ENCODE peak calls at places on chromosomes 3 and 15, in nine cellular contexts. I is tibial artery; Q is cardiac muscle cell; B is CD8-positive, alpha-beta T cell; U is HepG2; M is mucosa of descending colon; O is astrocyte; P is ovary; L is left ventricle myocardium inferior. S is an unnamed sample. For H3K9me3, the result is how much of the 10 kb centered on the place peaks cover.

GRCh38 chr3:195580733-195581443 is 2.9 kb downstream of the APOD start:
- DNase-seq in B (no peak), U (no peak), L (no peak), P (peak), I (no peak), O (peak), Q (peak), M (no peak), S (no peak)

GRCh38 chr3:6739288-6739687 is 121.6 kb upstream of the GRM7 start:
- DNase-seq in P (no peak), B (no peak), O (no peak), L (no peak), M (no peak), I (no peak), U (no peak), Q (no peak), S (no peak)

GRCh38 chr15:49758856-49759255 is 138.0 kb downstream of the DTWD1 start:
- DNase-seq in Q (no peak), M (no peak), I (no peak), P (no peak), U (no peak), O (peak), B (no peak), L (no peak), S (no peak)

GRCh38 chr15:33941279-33942063 is 26.8 kb upstream of the CHRM5 start:
- DNase-seq in P (no peak), O (no peak), M (no peak), U (no peak), I (no peak), Q (no peak), B (no peak), L (no peak), S (no peak)

GRCh38 chr3:85081191-85081895 is 122.6 kb downstream of the CADM2 start:
- DNase-seq in B (no peak), L (no peak), Q (peak), O (peak), U (no peak), M (no peak), I (no peak), P (no peak), S (no peak)

GRCh38 chr15:44101944-44102343 is 93.1 kb downstream of the FRMD5 start:
- DNase-seq in O (peak), U (peak), L (no peak), I (no peak), Q (peak), P (no peak), B (no peak), M (no peak), S (no peak)

GRCh38 chr3:182364323-182364722 is 429.0 kb upstream of the ATP11B start:
- DNase-seq in L (no peak), P (no peak), Q (no peak), M (no peak), U (no peak), B (no peak), O (peak), I (no peak), S (no peak)

GRCh38 chr3:134485075-134485536 is 679 bp downstream of the ANAPC13 start:
- DNase-seq in B (no peak), P (peak), Q (no peak), O (no peak), U (peak), L (no peak), I (no peak), M (peak), S (peak)

GRCh38 chr15:69160976-69161877 is 792 bp downstream of the GLCE start:
- DNase-seq in I (peak), Q (peak), L (peak), B (no peak), P (peak), O (no peak), U (peak), M (peak), S (no peak)

GRCh38 chr15:64503197-64503596 is 42.8 kb downstream of the ZNF609 start:
- DNase-seq in O (peak), L (no peak), Q (peak), B (no peak), U (no peak), M (no peak), P (no peak), I (no peak), S (no peak)

GRCh38 chr15:66071621-66072295 is 181.8 kb downstream of the MEGF11 start:
- DNase-seq in O (peak), B (no peak), I (no peak), L (no peak), P (no peak), M (no peak), Q (no peak), U (no peak), S (no peak)

GRCh38 chr15:56978898-56979662 is 60.6 kb downstream of the TCF12 start:
- DNase-seq in B (no peak), U (no peak), L (no peak), O (peak), P (no peak), I (no peak), Q (no peak), M (no peak), S (no peak)

GRCh38 chr15:31489801-31490646 is 163.4 kb downstream of the KLF13 start:
- DNase-seq in U (peak), M (peak), O (peak), I (no peak), P (no peak), L (no peak), B (no peak), Q (peak), S (peak)

GRCh38 chr15:60358935-60359672 is 38.7 kb downstream of the ANXA2 start:
- DNase-seq in O (peak), Q (peak), M (no peak), L (no peak), B (no peak), I (no peak), U (no peak), P (no peak), S (no peak)

GRCh38 chr3:110736332-110736731 is 335.3 kb upstream of the NECTIN3 start:
- DNase-seq in O (no peak), M (no peak), U (no peak), P (no peak), I (no peak), L (no peak), Q (no peak), B (no peak), S (no peak)

GRCh38 chr3:112773-113172 is 83.8 kb upstream of the CHL1 start:
- DNase-seq in U (no peak), B (no peak), M (no peak), I (no peak), L (no peak), Q (no peak), O (no peak), P (no peak), S (no peak)

GRCh38 chr3:132198601-132199000 is 118.6 kb upstream of the ACP3 start:
- DNase-seq in B (no peak), O (no peak), U (no peak), Q (no peak), L (no peak), P (no peak), I (no peak), M (no peak), S (no peak)

GRCh38 chr15:34650177-34650576 is 66.7 kb upstream of the GOLGA8B start:
- DNase-seq in L (no peak), O (peak), I (no peak), P (no peak), M (no peak), Q (peak), B (no peak), U (no peak), S (no peak)

GRCh38 chr15:56981160-56981559 is 62.7 kb downstream of the TCF12 start:
- DNase-seq in P (no peak), B (no peak), I (no peak), L (no peak), M (no peak), U (no peak), O (no peak), Q (no peak), S (no peak)

GRCh38 chr15:74821091-74821789 is 5.2 kb upstream of the CPLX3 start:
- DNase-seq in I (no peak), L (no peak), U (no peak), Q (no peak), O (no peak), M (no peak), P (no peak), B (no peak), S (no peak)

GRCh38 chr3:149528344-149528657 is 53.8 kb downstream of the TM4SF4 start:
- DNase-seq in Q (no peak), I (no peak), B (no peak), P (no peak), O (no peak), L (no peak), U (no peak), M (no peak), S (no peak)

GRCh38 chr3:81823882-81824395 is 62.5 kb upstream of the GBE1 start:
- DNase-seq in M (no peak), P (no peak), B (no peak), U (no peak), L (no peak), O (peak), Q (peak), I (no peak), S (no peak)

GRCh38 chr3:170999737-171000242 is 26.7 kb downstream of the SLC2A2 start:
- DNase-seq in O (peak), U (peak), I (no peak), B (no peak), P (no peak), L (no peak), M (no peak), Q (peak), S (no peak)

GRCh38 chr15:57591822-57592367 is at the start of gene MYZAP:
- DNase-seq in B (no peak), U (no peak), M (peak), I (peak), P (no peak), Q (peak), O (no peak), L (peak), S (peak)

GRCh38 chr15:73753250-73754130 is at the start of gene INSYN1:
- DNase-seq in I (peak), P (peak), M (peak), Q (peak), U (no peak), O (peak), L (peak), B (no peak), S (peak)

GRCh38 chr15:37133619-37134018 is 33.3 kb upstream of the MEIS2 start:
- DNase-seq in M (no peak), I (no peak), B (no peak), L (no peak), P (no peak), O (no peak), Q (peak), U (no peak), S (no peak)

GRCh38 chr15:91660174-91660649 is 193.3 kb upstream of the SLCO3A1 start:
- DNase-seq in M (no peak), U (no peak), B (no peak), I (no peak), L (no peak), O (no peak), P (no peak), Q (no peak), S (no peak)

GRCh38 chr3:158205994-158206393 is 96.1 kb downstream of the RSRC1 start:
- DNase-seq in P (no peak), U (no peak), Q (peak), O (no peak), L (no peak), M (no peak), B (no peak), I (no peak), S (no peak)

GRCh38 chr3:141115752-141116541 is 64.8 kb downstream of the SPSB4 start:
- DNase-seq in U (no peak), I (no peak), B (no peak), L (no peak), Q (no peak), P (peak), M (no peak), O (no peak), S (no peak)

GRCh38 chr3:64234571-64234970 is 9.3 kb upstream of the PRICKLE2 start:
- DNase-seq in O (no peak), Q (no peak), P (no peak), L (no peak), B (no peak), U (no peak), M (no peak), I (no peak), S (no peak)

GRCh38 chr3:51983578-51984268 is 388 bp downstream of the ACY1 start:
- DNase-seq in I (no peak), O (no peak), U (no peak), P (no peak), L (no peak), B (no peak), M (peak), Q (no peak), S (no peak)

GRCh38 chr15:69798481-69799315 is 299.0 kb downstream of the TLE3 start:
- DNase-seq in O (peak), B (no peak), M (no peak), U (no peak), P (peak), I (no peak), Q (peak), L (no peak), S (peak)

GRCh38 chr3:66138336-66139234 is 82.2 kb upstream of the SLC25A26 start:
- DNase-seq in L (peak), P (no peak), U (peak), Q (peak), I (peak), M (peak), O (peak), B (no peak), S (peak)

GRCh38 chr15:39554746-39555387 is 26.0 kb upstream of the THBS1 start:
- DNase-seq in L (no peak), M (no peak), U (no peak), Q (no peak), I (no peak), O (peak), P (no peak), B (no peak), S (no peak)

GRCh38 chr3:71152039-71152891 is 431.3 kb downstream of the FOXP1 start:
- DNase-seq in I (no peak), O (no peak), L (no peak), P (no peak), M (no peak), B (no peak), U (no peak), Q (no peak), S (no peak)

GRCh38 chr3:133525435-133525834 is 48.1 kb upstream of the CDV3 start:
- DNase-seq in U (no peak), B (no peak), I (no peak), M (no peak), Q (no peak), L (no peak), O (no peak), P (no peak), S (no peak)

GRCh38 chr15:41276821-41277220 is 45.8 kb downstream of the CHP1 start:
- DNase-seq in P (no peak), Q (no peak), B (no peak), O (no peak), M (no peak), U (no peak), L (no peak), I (no peak), S (no peak)

GRCh38 chr15:66498501-66499386 is 1.2 kb upstream of the SNAPC5 start:
- DNase-seq in L (no peak), U (peak), M (no peak), I (no peak), O (peak), P (no peak), Q (peak), B (no peak), S (no peak)

GRCh38 chr15:86316699-86317378 is 237.2 kb downstream of the AGBL1 start:
- DNase-seq in O (no peak), B (no peak), U (no peak), P (no peak), L (no peak), Q (no peak), I (peak), M (no peak), S (no peak)

DNA sequence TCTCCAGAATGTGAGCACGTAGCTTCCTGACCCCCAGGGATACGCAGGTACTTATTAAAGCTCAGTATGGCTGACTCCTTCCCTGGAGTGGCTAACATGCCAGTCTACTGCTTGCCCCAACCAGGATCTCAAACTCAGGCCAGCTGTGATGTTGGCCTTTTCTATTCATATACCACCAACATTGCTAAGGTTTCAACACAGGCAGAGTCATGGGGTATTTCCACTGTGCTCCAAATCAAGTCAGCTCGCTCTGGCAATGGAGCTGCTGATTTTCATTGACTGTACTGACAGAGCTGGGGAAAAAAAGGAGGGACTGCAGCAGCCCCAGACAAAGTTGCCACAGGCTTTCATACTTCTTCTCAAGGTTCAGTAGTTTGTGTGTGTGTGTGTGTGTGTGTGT is 87.0 kb downstream of the CFAP20DC start:
- DNase-seq in P (no peak), I (no peak), M (no peak), Q (peak), O (peak), U (no peak), B (no peak), L (no peak), S (no peak)
- H3K4me3 ChIP-seq in P (no peak), I (no peak), M (no peak), Q (no peak), O (no peak), U (no peak), B (no peak), L (no peak), S (no peak)

DNA sequence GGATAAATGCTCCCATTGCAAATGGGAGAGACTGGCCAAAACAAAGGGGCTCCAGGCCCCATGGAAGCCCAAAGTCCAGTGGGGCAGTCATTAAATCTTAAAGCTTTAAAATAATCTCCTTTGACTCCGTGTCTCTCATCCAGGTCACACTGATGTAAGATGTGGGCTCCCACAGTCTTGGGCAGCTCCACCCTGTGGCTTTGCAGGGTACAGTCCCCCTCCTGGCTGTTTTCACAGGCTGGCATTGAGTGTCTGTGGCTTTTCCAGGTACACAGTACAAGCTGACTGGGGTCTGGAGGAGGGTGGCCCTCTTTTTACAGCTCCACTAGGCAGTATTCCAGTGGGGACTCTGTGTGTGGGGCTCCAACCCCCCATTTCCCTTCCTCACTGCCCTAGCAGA is 45.9 kb downstream of the NIPA2 start:
- DNase-seq in L (no peak), B (no peak), P (no peak), I (no peak), O (no peak), Q (no peak), M (no peak), U (peak), S (no peak)
- TF ChIP-seq CTCF in L (peak), B (no peak), P (no peak), I (no peak), O (peak), Q (peak), M (no peak), U (peak), S (no peak)

GRCh38 chr15:25070357-25070963 is 115.7 kb downstream of the SNRPN start:
- DNase-seq in M (no peak), O (no peak), L (no peak), Q (no peak), B (no peak), U (no peak), P (no peak), I (no peak), S (peak)
- H3K9me3 ChIP-seq in M (half or more), O (half or more), L (half or more), Q (under half), B (half or more), U (half or more), P (half or more), I (half or more), S (under half)

GRCh38 chr15:83063555-83063954 is 3.5 kb downstream of the BTBD1 start:
- DNase-seq in O (no peak), P (no peak), Q (no peak), U (no peak), M (no peak), I (no peak), L (no peak), B (no peak), S (no peak)
- H3K4me3 ChIP-seq in O (no peak), P (no peak), Q (no peak), U (no peak), M (no peak), I (no peak), L (peak), B (no peak), S (no peak)